ENCODE peak calls at places on chromosomes 2 and 18, in five cellular contexts. One of them, this sample, is unnamed.

GRCh38 chr2:219702796-219703545 is 75.5 kb downstream of the SLC4A3 start:
- DNase-seq in RWPE1: peak; percentile 93
- DNase-seq in endodermal cell: no peak
- DNase-seq in M059J: peak; percentile 29
- DNase-seq in NCI-H748 treated with DMSO at 0.1 percent for 48 hours: no peak
- DNase-seq in this sample: no peak

GRCh38 chr2:1701556-1702185 is 42.6 kb downstream of the PXDN start:
- DNase-seq in NCI-H748 treated with DMSO at 0.1 percent for 48 hours: peak; percentile 36
- DNase-seq in M059J: peak; percentile 50
- DNase-seq in endodermal cell: peak; percentile 72
- DNase-seq in RWPE1: peak; percentile 68
- DNase-seq in this sample: no peak

GRCh38 chr2:240812721-240813120 is 7.3 kb downstream of the KIF1A start:
- DNase-seq in M059J: no peak
- DNase-seq in RWPE1: no peak
- DNase-seq in NCI-H748 treated with DMSO at 0.1 percent for 48 hours: no peak
- DNase-seq in endodermal cell: peak; percentile 48
- DNase-seq in this sample: no peak

GRCh38 chr18:57437782-57438668 is 2.9 kb downstream of the ONECUT2 start:
- DNase-seq in NCI-H748 treated with DMSO at 0.1 percent for 48 hours: peak; percentile 93
- DNase-seq in endodermal cell: peak; percentile 96
- DNase-seq in RWPE1: peak; percentile 33
- DNase-seq in M059J: no peak
- DNase-seq in this sample: peak; percentile 55

GRCh38 chr2:233966388-233966787 is 49.2 kb downstream of the TRPM8 start:
- DNase-seq in NCI-H748 treated with DMSO at 0.1 percent for 48 hours: no peak
- DNase-seq in RWPE1: no peak
- DNase-seq in endodermal cell: no peak
- DNase-seq in M059J: no peak
- DNase-seq in this sample: no peak

GRCh38 chr2:57396364-57397098 is 650.1 kb upstream of the VRK2 start:
- DNase-seq in M059J: peak; percentile 71
- DNase-seq in NCI-H748 treated with DMSO at 0.1 percent for 48 hours: no peak
- DNase-seq in RWPE1: no peak
- DNase-seq in endodermal cell: peak; percentile 59
- DNase-seq in this sample: no peak

GRCh38 chr2:166661391-166661790 is 167.3 kb upstream of the SCN7A start:
- DNase-seq in RWPE1: no peak
- DNase-seq in M059J: no peak
- DNase-seq in endodermal cell: no peak
- DNase-seq in NCI-H748 treated with DMSO at 0.1 percent for 48 hours: no peak
- DNase-seq in this sample: no peak

GRCh38 chr18:42298744-42299685 is 344.0 kb downstream of the PIK3C3 start:
- DNase-seq in NCI-H748 treated with DMSO at 0.1 percent for 48 hours: peak; percentile 80
- DNase-seq in endodermal cell: peak; percentile 90
- DNase-seq in M059J: peak; percentile 73
- DNase-seq in RWPE1: peak; percentile 31
- DNase-seq in this sample: peak; percentile 72

GRCh38 chr2:134461511-134461910 is 207.6 kb downstream of the MGAT5 start:
- DNase-seq in NCI-H748 treated with DMSO at 0.1 percent for 48 hours: no peak
- DNase-seq in endodermal cell: peak; percentile 35
- DNase-seq in RWPE1: no peak
- DNase-seq in M059J: peak; percentile 32
- DNase-seq in this sample: no peak

GRCh38 chr2:199381531-199381930 is 76.2 kb downstream of the SATB2 start:
- DNase-seq in RWPE1: no peak
- DNase-seq in endodermal cell: no peak
- DNase-seq in M059J: no peak
- DNase-seq in NCI-H748 treated with DMSO at 0.1 percent for 48 hours: no peak
- DNase-seq in this sample: no peak

GRCh38 chr18:74652392-74652988 is 54.8 kb downstream of the ZNF407 start:
- DNase-seq in RWPE1: peak; percentile 45
- DNase-seq in endodermal cell: no peak
- DNase-seq in NCI-H748 treated with DMSO at 0.1 percent for 48 hours: peak; percentile 72
- DNase-seq in M059J: peak; percentile 40
- DNase-seq in this sample: no peak

GRCh38 chr2:157182204-157182709 is 75.2 kb upstream of the GALNT5 start:
- DNase-seq in M059J: no peak
- DNase-seq in endodermal cell: no peak
- DNase-seq in RWPE1: no peak
- DNase-seq in NCI-H748 treated with DMSO at 0.1 percent for 48 hours: no peak
- DNase-seq in this sample: no peak

GRCh38 chr2:131039908-131040660 is 53.2 kb downstream of the FAM168B start:
- DNase-seq in NCI-H748 treated with DMSO at 0.1 percent for 48 hours: no peak
- DNase-seq in M059J: no peak
- DNase-seq in RWPE1: no peak
- DNase-seq in endodermal cell: peak; percentile 44
- DNase-seq in this sample: no peak

GRCh38 chr2:157831573-157832315 is 44.4 kb downstream of the ACVR1 start:
- DNase-seq in endodermal cell: no peak
- DNase-seq in NCI-H748 treated with DMSO at 0.1 percent for 48 hours: no peak
- DNase-seq in RWPE1: no peak
- DNase-seq in M059J: no peak
- DNase-seq in this sample: no peak

GRCh38 chr2:45168731-45169338 is 159.6 kb upstream of the SIX2 start:
- DNase-seq in RWPE1: peak; percentile 51
- DNase-seq in endodermal cell: peak; percentile 60
- DNase-seq in NCI-H748 treated with DMSO at 0.1 percent for 48 hours: peak; percentile 16
- DNase-seq in M059J: peak; percentile 23
- DNase-seq in this sample: no peak

GRCh38 chr18:22174341-22175148 is 5.2 kb downstream of the GATA6 start:
- DNase-seq in endodermal cell: peak; percentile 59
- DNase-seq in RWPE1: no peak
- DNase-seq in M059J: peak; percentile 20
- DNase-seq in NCI-H748 treated with DMSO at 0.1 percent for 48 hours: no peak
- DNase-seq in this sample: no peak

GRCh38 chr2:168913495-168913894 is 12.4 kb downstream of the G6PC2 start:
- DNase-seq in RWPE1: no peak
- DNase-seq in endodermal cell: no peak
- DNase-seq in M059J: no peak
- DNase-seq in NCI-H748 treated with DMSO at 0.1 percent for 48 hours: no peak
- DNase-seq in this sample: no peak

GRCh38 chr2:216860738-216861137 is 874 bp upstream of the TNP1 start:
- DNase-seq in M059J: no peak
- DNase-seq in RWPE1: no peak
- DNase-seq in endodermal cell: no peak
- DNase-seq in NCI-H748 treated with DMSO at 0.1 percent for 48 hours: no peak
- DNase-seq in this sample: no peak

GRCh38 chr2:105487142-105488069 is 88.6 kb upstream of the FHL2 start:
- DNase-seq in endodermal cell: no peak
- DNase-seq in RWPE1: no peak
- DNase-seq in NCI-H748 treated with DMSO at 0.1 percent for 48 hours: no peak
- DNase-seq in M059J: peak; percentile 91
- DNase-seq in this sample: no peak

GRCh38 chr18:79805211-79805862 is 7.6 kb downstream of the KCNG2 start:
- DNase-seq in M059J: no peak
- DNase-seq in NCI-H748 treated with DMSO at 0.1 percent for 48 hours: no peak
- DNase-seq in RWPE1: no peak
- DNase-seq in endodermal cell: no peak
- DNase-seq in this sample: no peak

GRCh38 chr2:178553047-178553446 is 72.8 kb downstream of the PLEKHA3 start:
- DNase-seq in endodermal cell: no peak
- DNase-seq in RWPE1: peak; percentile 68
- DNase-seq in M059J: peak; percentile 70
- DNase-seq in NCI-H748 treated with DMSO at 0.1 percent for 48 hours: no peak
- DNase-seq in this sample: no peak

GRCh38 chr2:164710252-164710633 is 89.0 kb upstream of the GRB14 start:
- DNase-seq in endodermal cell: no peak
- DNase-seq in NCI-H748 treated with DMSO at 0.1 percent for 48 hours: no peak
- DNase-seq in RWPE1: peak; percentile 14
- DNase-seq in M059J: peak; percentile 9
- DNase-seq in this sample: no peak

GRCh38 chr2:101679801-101680487 is 17.6 kb upstream of the MAP4K4 start:
- DNase-seq in endodermal cell: no peak
- DNase-seq in RWPE1: no peak
- DNase-seq in NCI-H748 treated with DMSO at 0.1 percent for 48 hours: no peak
- DNase-seq in M059J: peak; percentile 15
- DNase-seq in this sample: no peak

GRCh38 chr2:168584934-168585333 is 128.9 kb downstream of the CERS6 start:
- DNase-seq in endodermal cell: no peak
- DNase-seq in NCI-H748 treated with DMSO at 0.1 percent for 48 hours: no peak
- DNase-seq in RWPE1: no peak
- DNase-seq in M059J: no peak
- DNase-seq in this sample: no peak

GRCh38 chr2:112147796-112148195 is 9.6 kb downstream of the FBLN7 start:
- DNase-seq in M059J: no peak
- DNase-seq in RWPE1: no peak
- DNase-seq in endodermal cell: no peak
- DNase-seq in NCI-H748 treated with DMSO at 0.1 percent for 48 hours: no peak
- DNase-seq in this sample: peak; percentile 3

GRCh38 chr18:39341106-39341505 is 1775.5 kb upstream of the CELF4 start:
- DNase-seq in NCI-H748 treated with DMSO at 0.1 percent for 48 hours: peak; percentile 99
- DNase-seq in endodermal cell: no peak
- DNase-seq in M059J: no peak
- DNase-seq in RWPE1: no peak
- DNase-seq in this sample: no peak

GRCh38 chr2:224308267-224308911 is 93.5 kb downstream of the FAM124B start:
- DNase-seq in endodermal cell: no peak
- DNase-seq in RWPE1: no peak
- DNase-seq in NCI-H748 treated with DMSO at 0.1 percent for 48 hours: no peak
- DNase-seq in M059J: peak; percentile 32
- DNase-seq in this sample: no peak

GRCh38 chr2:204477358-204477950 is 67.8 kb upstream of the PARD3B start:
- DNase-seq in endodermal cell: no peak
- DNase-seq in M059J: no peak
- DNase-seq in NCI-H748 treated with DMSO at 0.1 percent for 48 hours: no peak
- DNase-seq in RWPE1: no peak
- DNase-seq in this sample: no peak

GRCh38 chr2:112474844-112475486 is 7.0 kb upstream of the TTL start:
- DNase-seq in M059J: peak; percentile 46
- DNase-seq in NCI-H748 treated with DMSO at 0.1 percent for 48 hours: no peak
- DNase-seq in RWPE1: no peak
- DNase-seq in endodermal cell: no peak
- DNase-seq in this sample: no peak

GRCh38 chr18:34972765-34973414 is 68.3 kb upstream of the MAPRE2 start:
- DNase-seq in NCI-H748 treated with DMSO at 0.1 percent for 48 hours: no peak
- DNase-seq in RWPE1: no peak
- DNase-seq in M059J: peak; percentile 59
- DNase-seq in endodermal cell: no peak
- DNase-seq in this sample: no peak

GRCh38 chr2:169776483-169776802 is 22.2 kb upstream of the SSB start:
- DNase-seq in M059J: peak; percentile 40
- DNase-seq in RWPE1: no peak
- DNase-seq in endodermal cell: no peak
- DNase-seq in NCI-H748 treated with DMSO at 0.1 percent for 48 hours: no peak
- DNase-seq in this sample: no peak

GRCh38 chr2:18883626-18884456 is 294.5 kb upstream of the NT5C1B start:
- DNase-seq in endodermal cell: peak; percentile 63
- DNase-seq in RWPE1: no peak
- DNase-seq in M059J: peak; percentile 43
- DNase-seq in NCI-H748 treated with DMSO at 0.1 percent for 48 hours: no peak
- DNase-seq in this sample: no peak

GRCh38 chr2:71277159-71277498 is 50.2 kb upstream of the PAIP2B start:
- DNase-seq in M059J: no peak
- DNase-seq in RWPE1: no peak
- DNase-seq in endodermal cell: no peak
- DNase-seq in NCI-H748 treated with DMSO at 0.1 percent for 48 hours: no peak
- DNase-seq in this sample: no peak

This sample was measured in colonic mucosa.